ENCODE peak calls at places on chromosomes 7 and 10, in ten cellular contexts. X is MV-4-11; I is GOT3; M is T-helper 1 cell; K is substantia nigra; A is stimulated activated CD4-positive, alpha-beta T cell treated with anti-CD3 and anti-CD28 coated beads, Interleukin-1b, Interleukin-23, amount 100 ng/mL, for 4 hours; C is CD4-positive, alpha-beta memory T cell; T is HuH-7; N is astrocyte of the spinal cord; H is germinal center. E is an unnamed sample.

GRCh38 chr7:158596309-158596708 is 8.7 kb upstream of the PTPRN2 start:
- DNase-seq in I (no peak), A (no peak), X (no peak), N (no peak), H (no peak), T (no peak), C (no peak), K (no peak), M (no peak), E (no peak)

GRCh38 chr10:43958964-43959363 is 310.3 kb upstream of the ZNF32 start:
- DNase-seq in N (no peak), X (no peak), H (no peak), T (no peak), K (no peak), M (no peak), I (no peak), A (no peak), C (no peak), E (no peak)

GRCh38 chr7:134695321-134695860 is 48.7 kb downstream of the BPGM start:
- DNase-seq in C (no peak), T (no peak), N (peak; percentile 76), X (no peak), M (no peak), K (no peak), I (no peak), A (no peak), H (no peak), E (peak; percentile 99)

GRCh38 chr7:23333671-23334246 is 34.6 kb downstream of the MALSU1 start:
- DNase-seq in N (peak; percentile 94), X (no peak), H (no peak), T (no peak), K (no peak), I (no peak), M (no peak), C (no peak), A (no peak), E (peak; percentile 94)

GRCh38 chr10:49300140-49300974 is 1.4 kb downstream of the C10orf71 start:
- DNase-seq in A (no peak), X (peak; percentile 22), M (no peak), I (no peak), N (no peak), K (no peak), C (no peak), H (peak; percentile 16), T (no peak), E (peak; percentile 38)

GRCh38 chr7:155386608-155387007 is 71.3 kb upstream of the EN2 start:
- DNase-seq in N (no peak), H (no peak), A (no peak), M (no peak), C (no peak), I (no peak), X (no peak), T (no peak), K (no peak), E (no peak)

GRCh38 chr7:290554-291301 is 758 bp downstream of the FOXL3 start:
- DNase-seq in K (no peak), T (no peak), X (no peak), I (no peak), C (no peak), M (no peak), H (no peak), N (no peak), A (no peak), E (no peak)

GRCh38 chr7:50367098-50367497 is 62.6 kb downstream of the IKZF1 start:
- DNase-seq in T (no peak), N (no peak), K (no peak), X (no peak), H (no peak), C (peak; percentile 49), A (no peak), M (peak; percentile 63), I (no peak), E (no peak)

GRCh38 chr7:93958216-93958615 is 36.7 kb downstream of the GNG11 start:
- DNase-seq in I (no peak), H (no peak), X (no peak), A (no peak), C (no peak), N (peak; percentile 42), M (no peak), T (no peak), K (no peak), E (peak; percentile 28)